ENCODE peak calls at places on chromosome 1, in four cellular contexts. M is heart left ventricle, G is transverse colon, I is brain microvascular endothelial cell. P is an unnamed sample.
A peak's percentile ranks its signal among the peaks of the same experiment; 100 is the strongest.

GRCh38 chr1:110535985-110536384 is 17.0 kb upstream of the KCNA10 start:
- DNase-seq in M (no peak), G (no peak), I (no peak), P (no peak)

GRCh38 chr1:74652711-74653131 is 20.9 kb downstream of the ERICH3 start:
- DNase-seq in M (no peak), G (no peak), I (peak; percentile 44), P (no peak)

GRCh38 chr1:164644774-164645634 is 86.0 kb downstream of the PBX1 start:
- DNase-seq in M (no peak), G (no peak), I (peak; percentile 38), P (no peak)

GRCh38 chr1:3814065-3814464 is 17.8 kb upstream of the LRRC47 start:
- DNase-seq in M (no peak), G (no peak), I (no peak), P (no peak)

GRCh38 chr1:84271452-84272273 is 29.8 kb upstream of the SAMD13 start:
- DNase-seq in M (no peak), G (peak; percentile 51), I (no peak), P (no peak)

GRCh38 chr1:114040273-114041043 is 61.2 kb downstream of the OLFML3 start:
- DNase-seq in M (no peak), G (no peak), I (no peak), P (no peak)

GRCh38 chr1:9842073-9842711 is 18.4 kb upstream of the CLSTN1 start:
- DNase-seq in M (no peak), G (no peak), I (no peak), P (no peak)

GRCh38 chr1:26161408-26162219 is 2.7 kb downstream of the FAM110D start:
- DNase-seq in M (peak; percentile 77), G (peak; percentile 49), I (no peak), P (peak; percentile 69)

GRCh38 chr1:36918604-36919003 is 115.7 kb downstream of the GRIK3 start:
- DNase-seq in M (no peak), G (no peak), I (no peak), P (no peak)

GRCh38 chr1:201394596-201394995 is 4.5 kb downstream of the LAD1 start:
- DNase-seq in M (no peak), G (no peak), I (no peak), P (no peak)

GRCh38 chr1:28580706-28581530 is 11.1 kb upstream of the RAB42 start:
- DNase-seq in M (peak; percentile 21), G (peak; percentile 68), I (no peak), P (no peak)

GRCh38 chr1:183227963-183228649 is 42.0 kb downstream of the LAMC2 start:
- DNase-seq in M (peak; percentile 42), G (peak; percentile 56), I (peak; percentile 47), P (peak; percentile 45)

GRCh38 chr1:151968058-151968457 is 25.6 kb downstream of the S100A10 start:
- DNase-seq in M (no peak), G (peak; percentile 55), I (peak; percentile 43), P (no peak)

GRCh38 chr1:216582151-216582550 is 141.1 kb downstream of the ESRRG start:
- DNase-seq in M (no peak), G (no peak), I (no peak), P (no peak)

GRCh38 chr1:220772846-220773245 is 13.9 kb upstream of the MTARC1 start:
- DNase-seq in M (no peak), G (no peak), I (no peak), P (no peak)

GRCh38 chr1:241842565-241842964 is 5.4 kb upstream of the EXO1 start:
- DNase-seq in M (no peak), G (no peak), I (peak; percentile 28), P (no peak)

GRCh38 chr1:75203415-75204277 is 69.5 kb downstream of the LHX8 start:
- DNase-seq in M (no peak), G (no peak), I (peak; percentile 12), P (no peak)

GRCh38 chr1:154220970-154221814 is 437 bp downstream of the UBAP2L start:
- DNase-seq in M (peak; percentile 70), G (peak; percentile 60), I (no peak), P (peak; percentile 81)

GRCh38 chr1:67126111-67126746 is 8.5 kb downstream of the C1orf141 start:
- DNase-seq in M (no peak), G (no peak), I (peak; percentile 25), P (no peak)

GRCh38 chr1:76925825-76926224 is 58.5 kb downstream of the ST6GALNAC5 start:
- DNase-seq in M (no peak), G (no peak), I (no peak), P (no peak)
- TF ChIP-seq CTCF in M (no peak), G (no peak), I (no peak), P (no peak)

GRCh38 chr1:30965914-30966313 is 57.4 kb upstream of the SDC3 start:
- DNase-seq in M (no peak), G (no peak), I (no peak), P (no peak)
- H3K36me3 ChIP-seq in M (peaks cover 77% of the 10 kb centered on the region), G (no peaks in the 10 kb centered on the region), I (peaks cover 45% of the 10 kb centered on the region), P (peaks cover 88% of the 10 kb centered on the region)

GRCh38 chr1:63871451-63871850 is 97.6 kb downstream of the ROR1 start:
- DNase-seq in M (no peak), G (no peak), I (no peak), P (no peak)

GRCh38 chr1:63877816-63878215 is 104.0 kb downstream of the ROR1 start:
- DNase-seq in M (no peak), G (no peak), I (peak; percentile 53), P (no peak)

GRCh38 chr1:63877021-63877767 is 103.4 kb downstream of the ROR1 start:
- DNase-seq in M (no peak), G (no peak), I (no peak), P (no peak)

GRCh38 chr1:63873751-63874150 is 99.9 kb downstream of the ROR1 start:
- DNase-seq in M (no peak), G (no peak), I (peak; percentile 64), P (no peak)

DNA sequence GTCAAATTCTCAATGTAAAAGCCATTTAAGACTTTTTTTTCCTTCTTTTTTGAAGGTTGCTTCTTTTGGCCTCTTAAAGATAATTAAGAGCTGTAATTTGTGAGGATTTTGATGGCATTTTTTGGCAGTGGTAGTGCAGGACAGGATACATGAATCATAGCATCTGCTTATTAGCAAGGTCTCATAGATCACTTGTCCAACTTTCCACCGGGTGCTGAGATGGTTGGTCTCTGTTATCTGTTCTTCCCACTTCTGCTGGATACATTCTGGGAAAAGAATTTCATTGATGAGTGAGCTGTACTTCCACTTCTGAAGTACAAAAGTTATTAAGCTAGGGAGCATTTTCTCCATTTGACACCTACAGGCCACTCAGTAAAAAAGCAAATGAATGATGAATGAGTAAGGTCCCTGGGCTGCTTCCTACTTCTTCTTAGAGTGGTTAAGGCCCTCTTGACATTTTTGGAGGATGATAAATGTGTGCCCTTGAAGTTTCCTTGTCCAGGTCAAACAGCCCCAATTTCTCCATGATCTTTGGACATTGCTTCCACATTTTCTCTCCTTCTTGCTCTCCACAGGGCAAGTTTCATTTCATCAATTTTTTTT is 100.6 kb downstream of the ROR1 start:
- DNase-seq in M (no peak), G (no peak), I (no peak), P (no peak)
- TF ChIP-seq CTCF in M (no peak), G (no peak), I (no peak), P (no peak)

GRCh38 chr1:1562556-1563195 is 12.0 kb downstream of the SSU72 start:
- DNase-seq in M (no peak), G (no peak), I (no peak), P (no peak)

GRCh38 chr1:1564278-1564677 is 10.4 kb downstream of the SSU72 start:
- DNase-seq in M (no peak), G (no peak), I (no peak), P (no peak)

GRCh38 chr1:1561801-1562470 is 12.7 kb downstream of the SSU72 start:
- DNase-seq in M (no peak), G (no peak), I (no peak), P (no peak)

GRCh38 chr1:1565340-1565739 is 9.3 kb downstream of the SSU72 start:
- DNase-seq in M (no peak), G (no peak), I (no peak), P (no peak)

DNA sequence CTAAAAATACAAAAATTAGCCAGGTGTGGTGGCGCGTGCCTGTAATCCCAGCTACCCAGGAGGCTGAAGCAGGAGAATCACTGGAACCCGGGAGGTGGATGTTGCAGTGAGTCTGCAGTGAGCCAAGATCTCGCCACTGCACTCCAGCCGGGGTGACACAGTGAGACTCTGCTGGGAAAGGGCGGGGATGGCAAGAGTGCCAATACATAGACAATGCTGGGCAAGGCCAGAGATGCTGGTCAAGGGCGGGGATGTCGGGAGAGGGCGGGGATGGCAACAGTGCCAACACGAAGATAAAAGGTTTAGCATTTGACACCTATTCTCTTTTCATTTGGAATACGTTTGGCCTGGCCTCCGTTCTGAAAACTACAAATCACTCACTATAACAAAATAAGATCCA is 11.0 kb downstream of the SSU72 start:
- DNase-seq in M (no peak), G (no peak), I (no peak), P (no peak)
- H3K36me3 ChIP-seq in M (peaks cover 51% of the 10 kb centered on the region), G (no peaks in the 10 kb centered on the region), I (peaks cover 38% of the 10 kb centered on the region), P (peaks cover 8% of the 10 kb centered on the region)

P was measured in psoas muscle.